ENCODE peak calls at places on chromosomes 3 and 15, in seven cellular contexts. V is heart right ventricle, P is lower lobe of right lung, Q is esophagus squamous epithelium, J is stomach, K is ascending aorta, I is body of pancreas. N is an unnamed sample. For H3K9me3, the result is how much of the 10 kb centered on the place peaks cover.

GRCh38 chr3:124107074-124107473 is 115.2 kb upstream of the ROPN1 start:
- DNase-seq in V (no peak), P (no peak), Q (no peak), J (no peak), K (no peak), I (no peak), N (no peak)

GRCh38 chr15:70558406-70559222 is 204.7 kb downstream of the UACA start:
- DNase-seq in V (no peak), P (no peak), Q (no peak), J (no peak), K (peak), I (no peak), N (no peak)

GRCh38 chr3:33602829-33603228 is 115.2 kb downstream of the CLASP2 start:
- DNase-seq in V (peak), P (no peak), Q (no peak), J (no peak), K (no peak), I (peak), N (no peak)

GRCh38 chr15:29018406-29018805 is 132.6 kb downstream of the APBA2 start:
- DNase-seq in V (no peak), P (no peak), Q (no peak), J (peak), K (no peak), I (peak), N (no peak)

GRCh38 chr3:13480340-13481318 is 523 bp downstream of the HDAC11 start:
- DNase-seq in V (no peak), P (peak), Q (no peak), J (no peak), K (peak), I (peak), N (no peak)

GRCh38 chr15:59751552-59752413 is 62.7 kb upstream of the BNIP2 start:
- DNase-seq in V (no peak), P (no peak), Q (no peak), J (no peak), K (no peak), I (no peak), N (no peak)

GRCh38 chr3:106030620-106030945 is 161.8 kb upstream of the CBLB start:
- DNase-seq in V (no peak), P (no peak), Q (no peak), J (no peak), K (no peak), I (no peak), N (no peak)

GRCh38 chr3:117836296-117836695 is 1126.7 kb downstream of the TUSC7 start:
- DNase-seq in V (no peak), P (no peak), Q (no peak), J (no peak), K (no peak), I (no peak), N (no peak)

GRCh38 chr15:101025896-101026631 is 106.9 kb downstream of the LRRK1 start:
- DNase-seq in V (no peak), P (no peak), Q (no peak), J (peak), K (peak), I (no peak), N (peak)

GRCh38 chr15:100039994-100040393 is 301.8 kb downstream of the ADAMTS17 start:
- DNase-seq in V (no peak), P (no peak), Q (no peak), J (no peak), K (no peak), I (no peak), N (no peak)

GRCh38 chr15:60945196-60945595 is 283.9 kb downstream of the RORA start:
- DNase-seq in V (peak), P (no peak), Q (no peak), J (peak), K (peak), I (peak), N (peak)

GRCh38 chr15:74040115-74040850 is 42.1 kb downstream of the GOLGA6A start:
- DNase-seq in V (no peak), P (no peak), Q (no peak), J (no peak), K (peak), I (peak), N (peak)

GRCh38 chr15:62474021-62474770 is 309.1 kb upstream of the C2CD4B start:
- DNase-seq in V (no peak), P (no peak), Q (no peak), J (no peak), K (no peak), I (no peak), N (no peak)

GRCh38 chr3:161599702-161600101 is 103.1 kb downstream of the OTOL1 start:
- DNase-seq in V (no peak), P (no peak), Q (no peak), J (no peak), K (no peak), I (no peak), N (no peak)

GRCh38 chr3:94162700-94163099 is 99.8 kb downstream of the NSUN3 start:
- DNase-seq in V (no peak), P (no peak), Q (no peak), J (no peak), K (no peak), I (no peak), N (no peak)

GRCh38 chr3:149506540-149506939 is 32.0 kb downstream of the TM4SF4 start:
- DNase-seq in V (no peak), P (no peak), Q (no peak), J (no peak), K (no peak), I (no peak), N (no peak)

GRCh38 chr15:24966364-24967103 is 11.7 kb downstream of the SNRPN start:
- DNase-seq in V (no peak), P (no peak), Q (no peak), J (no peak), K (no peak), I (no peak), N (no peak)

GRCh38 chr15:58182460-58183163 is 44.4 kb downstream of the AQP9 start:
- DNase-seq in V (peak), P (no peak), Q (no peak), J (peak), K (no peak), I (peak), N (no peak)

GRCh38 chr3:180888992-180889560 is 23.4 kb upstream of the FXR1 start:
- DNase-seq in V (no peak), P (no peak), Q (no peak), J (no peak), K (no peak), I (no peak), N (no peak)

GRCh38 chr3:123081718-123082369 is 15.0 kb downstream of the PDIA5 start:
- DNase-seq in V (no peak), P (no peak), Q (no peak), J (no peak), K (peak), I (no peak), N (no peak)

GRCh38 chr3:81778678-81779182 is 17.3 kb upstream of the GBE1 start:
- DNase-seq in V (no peak), P (no peak), Q (no peak), J (no peak), K (no peak), I (no peak), N (no peak)

GRCh38 chr15:73882761-73883419 is 9.5 kb downstream of the TBC1D21 start:
- DNase-seq in V (no peak), P (no peak), Q (no peak), J (peak), K (peak), I (no peak), N (peak)

GRCh38 chr3:47890832-47891620 is 88.1 kb downstream of the DHX30 start:
- DNase-seq in V (no peak), P (no peak), Q (no peak), J (no peak), K (no peak), I (no peak), N (no peak)

GRCh38 chr15:43186003-43186353 is 775 bp downstream of the CCNDBP1 start:
- DNase-seq in V (no peak), P (no peak), Q (no peak), J (no peak), K (no peak), I (peak), N (no peak)

GRCh38 chr3:160735801-160736200 is 20.2 kb upstream of the PPM1L start:
- DNase-seq in V (no peak), P (no peak), Q (no peak), J (no peak), K (no peak), I (peak), N (no peak)

GRCh38 chr3:140430494-140430893 is 247.4 kb upstream of the TRIM42 start:
- DNase-seq in V (no peak), P (no peak), Q (no peak), J (no peak), K (no peak), I (no peak), N (no peak)

GRCh38 chr3:43015572-43016512 is 36.7 kb downstream of the GASK1A start:
- DNase-seq in V (no peak), P (no peak), Q (no peak), J (no peak), K (peak), I (no peak), N (no peak)
- H3K9me3 ChIP-seq in V (half or more), P (under half), Q (under half), J (under half), K (under half), I (under half), N (under half)

GRCh38 chr3:30610702-30611410 is 4.5 kb downstream of the TGFBR2 start:
- DNase-seq in V (no peak), P (no peak), Q (no peak), J (no peak), K (no peak), I (no peak), N (no peak)
- H3K4me3 ChIP-seq in V (no peak), P (peak), Q (peak), J (no peak), K (peak), I (no peak), N (peak)

DNA sequence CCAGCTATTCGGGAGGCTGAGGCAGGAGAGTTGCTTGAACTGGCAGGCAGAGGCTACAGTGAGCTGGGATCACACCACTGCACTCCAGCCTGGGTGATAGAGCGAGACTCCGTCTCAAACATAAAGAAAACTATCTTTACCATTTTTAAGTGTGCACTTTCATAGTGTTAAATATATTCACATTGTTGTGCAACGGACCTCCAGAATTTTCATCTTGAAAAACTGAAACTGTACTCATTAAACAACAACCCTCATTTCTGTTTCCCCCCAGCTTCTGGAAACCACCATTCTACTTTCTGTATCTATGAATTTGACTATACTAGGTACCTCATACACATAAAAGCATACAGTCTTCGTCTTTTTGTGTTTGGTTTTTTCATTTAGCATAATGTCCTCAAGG is 375.1 kb downstream of the SHQ1 start:
- DNase-seq in V (no peak), P (no peak), Q (no peak), J (no peak), K (no peak), I (no peak), N (no peak)
- H3K9me3 ChIP-seq in V (under half), P (under half), Q (under half), J (under half), K (under half), I (under half), N (under half)

GRCh38 chr15:96122077-96123027 is 208.1 kb upstream of the NR2F2 start:
- DNase-seq in V (no peak), P (no peak), Q (no peak), J (no peak), K (no peak), I (peak), N (no peak)
- H3K4me3 ChIP-seq in V (no peak), P (no peak), Q (no peak), J (no peak), K (no peak), I (no peak), N (no peak)

DNA sequence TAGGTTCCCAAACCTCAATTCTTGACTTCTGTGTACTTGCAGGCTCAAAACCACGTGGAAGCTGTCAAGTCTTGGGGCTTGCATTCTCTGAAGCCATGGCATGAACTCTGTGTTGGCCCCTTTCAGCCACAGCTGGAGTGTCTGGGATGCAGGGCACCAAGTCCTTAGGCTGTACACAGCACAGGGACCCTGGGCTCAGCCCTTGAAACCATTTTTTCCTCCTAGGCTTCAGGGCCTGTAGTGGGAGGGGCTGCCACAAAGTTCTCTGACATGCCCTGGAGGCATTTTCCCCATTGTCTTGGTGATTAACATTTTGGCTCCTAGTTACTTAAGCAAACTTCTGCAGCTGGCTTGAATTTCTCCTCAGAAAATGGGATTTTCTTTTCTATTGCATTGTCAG is 135.4 kb downstream of the ATG7 start:
- DNase-seq in V (no peak), P (no peak), Q (no peak), J (no peak), K (no peak), I (no peak), N (no peak)
- H3K9me3 ChIP-seq in V (under half), P (under half), Q (under half), J (under half), K (under half), I (under half), N (under half)